ENCODE peak calls at places on chromosomes 2 and 18, in five cellular contexts. One of them, this sample, is unnamed. For H3K4me1, the result is how much of the 10 kb centered on the place peaks cover.

GRCh38 chr2:28108143-28108542 is 217.6 kb downstream of the BABAM2 start:
- DNase-seq in GM23338: no peak
- DNase-seq in stomach: no peak
- DNase-seq in spleen: no peak
- DNase-seq in breast epithelium: no peak
- DNase-seq in this sample: no peak

GRCh38 chr2:234271342-234271741 is 220.8 kb downstream of the SPP2 start:
- DNase-seq in GM23338: no peak
- DNase-seq in stomach: no peak
- DNase-seq in spleen: no peak
- DNase-seq in breast epithelium: no peak
- DNase-seq in this sample: no peak

GRCh38 chr18:79477711-79478483 is 82.2 kb downstream of the NFATC1 start:
- DNase-seq in GM23338: no peak
- DNase-seq in stomach: no peak
- DNase-seq in spleen: peak
- DNase-seq in breast epithelium: no peak
- DNase-seq in this sample: no peak

GRCh38 chr2:873027-873426 is 77.6 kb upstream of the SNTG2 start:
- DNase-seq in GM23338: no peak
- DNase-seq in stomach: peak
- DNase-seq in spleen: no peak
- DNase-seq in breast epithelium: peak
- DNase-seq in this sample: no peak

GRCh38 chr18:13268035-13268700 is 49.6 kb downstream of the LDLRAD4 start:
- DNase-seq in GM23338: peak
- DNase-seq in stomach: peak
- DNase-seq in spleen: no peak
- DNase-seq in breast epithelium: no peak
- DNase-seq in this sample: peak

GRCh38 chr18:9619056-9619455 is 4.7 kb upstream of the PPP4R1 start:
- DNase-seq in GM23338: no peak
- DNase-seq in stomach: no peak
- DNase-seq in spleen: no peak
- DNase-seq in breast epithelium: no peak
- DNase-seq in this sample: no peak

GRCh38 chr2:37665622-37666362 is 5.7 kb downstream of the CDC42EP3 start:
- DNase-seq in GM23338: no peak
- DNase-seq in stomach: no peak
- DNase-seq in spleen: no peak
- DNase-seq in breast epithelium: no peak
- DNase-seq in this sample: no peak

GRCh38 chr2:16653083-16653375 is 12.6 kb downstream of the CYRIA start:
- DNase-seq in GM23338: no peak
- DNase-seq in stomach: no peak
- DNase-seq in spleen: no peak
- DNase-seq in breast epithelium: no peak
- DNase-seq in this sample: peak

GRCh38 chr2:27223416-27223815 is 6.2 kb downstream of the CAD start:
- DNase-seq in GM23338: no peak
- DNase-seq in stomach: no peak
- DNase-seq in spleen: peak
- DNase-seq in breast epithelium: no peak
- DNase-seq in this sample: no peak

GRCh38 chr2:106037262-106037661 is 156.8 kb downstream of the UXS1 start:
- DNase-seq in GM23338: peak
- DNase-seq in stomach: no peak
- DNase-seq in spleen: no peak
- DNase-seq in breast epithelium: no peak
- DNase-seq in this sample: no peak

GRCh38 chr2:10930731-10931516 is 19.2 kb downstream of the KCNF1 start:
- DNase-seq in GM23338: no peak
- DNase-seq in stomach: no peak
- DNase-seq in spleen: no peak
- DNase-seq in breast epithelium: no peak
- DNase-seq in this sample: no peak

GRCh38 chr2:119734051-119734450 is 25.7 kb upstream of the PTPN4 start:
- DNase-seq in GM23338: no peak
- DNase-seq in stomach: no peak
- DNase-seq in spleen: no peak
- DNase-seq in breast epithelium: no peak
- DNase-seq in this sample: no peak

GRCh38 chr2:102558463-102558862 is 60.9 kb upstream of the SLC9A2 start:
- DNase-seq in GM23338: no peak
- DNase-seq in stomach: no peak
- DNase-seq in spleen: no peak
- DNase-seq in breast epithelium: no peak
- DNase-seq in this sample: no peak

GRCh38 chr2:143345887-143346612 is 216.8 kb downstream of the ARHGAP15 start:
- DNase-seq in GM23338: no peak
- DNase-seq in stomach: no peak
- DNase-seq in spleen: no peak
- DNase-seq in breast epithelium: no peak
- DNase-seq in this sample: no peak

GRCh38 chr2:227146456-227146855 is 17.5 kb downstream of the COL4A4 start:
- DNase-seq in GM23338: no peak
- DNase-seq in stomach: no peak
- DNase-seq in spleen: no peak
- DNase-seq in breast epithelium: no peak
- DNase-seq in this sample: no peak

GRCh38 chr18:9731380-9731779 is 23.3 kb downstream of the RAB31 start:
- DNase-seq in GM23338: no peak
- DNase-seq in stomach: no peak
- DNase-seq in spleen: no peak
- DNase-seq in breast epithelium: no peak
- DNase-seq in this sample: no peak

GRCh38 chr2:134714228-134714627 is 4.6 kb downstream of the TMEM163 start:
- DNase-seq in GM23338: no peak
- DNase-seq in stomach: no peak
- DNase-seq in spleen: no peak
- DNase-seq in breast epithelium: no peak
- DNase-seq in this sample: no peak

GRCh38 chr2:239322414-239323086 is 78.3 kb downstream of the HDAC4 start:
- DNase-seq in GM23338: no peak
- DNase-seq in stomach: no peak
- DNase-seq in spleen: peak
- DNase-seq in breast epithelium: peak
- DNase-seq in this sample: no peak

GRCh38 chr2:8584174-8585066 is 97.4 kb upstream of the ID2 start:
- DNase-seq in GM23338: no peak
- DNase-seq in stomach: peak
- DNase-seq in spleen: peak
- DNase-seq in breast epithelium: no peak
- DNase-seq in this sample: peak

GRCh38 chr18:46171331-46171730 is 67.1 kb downstream of the HAUS1 start:
- DNase-seq in GM23338: no peak
- DNase-seq in stomach: no peak
- DNase-seq in spleen: no peak
- DNase-seq in breast epithelium: no peak
- DNase-seq in this sample: no peak

GRCh38 chr2:207318071-207318683 is 152.4 kb upstream of the KLF7 start:
- DNase-seq in GM23338: no peak
- DNase-seq in stomach: no peak
- DNase-seq in spleen: no peak
- DNase-seq in breast epithelium: no peak
- DNase-seq in this sample: no peak

GRCh38 chr2:85584857-85585780 is 888 bp downstream of the VAMP5 start:
- DNase-seq in GM23338: peak
- DNase-seq in stomach: peak
- DNase-seq in spleen: no peak
- DNase-seq in breast epithelium: no peak
- DNase-seq in this sample: no peak

GRCh38 chr2:213147550-213147949 is 3.9 kb downstream of the IKZF2 start:
- DNase-seq in GM23338: no peak
- DNase-seq in stomach: no peak
- DNase-seq in spleen: no peak
- DNase-seq in breast epithelium: no peak
- DNase-seq in this sample: no peak

GRCh38 chr18:43744960-43745740 is 467.9 kb upstream of the SYT4 start:
- DNase-seq in GM23338: peak
- DNase-seq in stomach: no peak
- DNase-seq in spleen: no peak
- DNase-seq in breast epithelium: no peak
- DNase-seq in this sample: no peak

GRCh38 chr2:36680012-36680411 is 16.5 kb upstream of the VIT start:
- DNase-seq in GM23338: no peak
- DNase-seq in stomach: no peak
- DNase-seq in spleen: no peak
- DNase-seq in breast epithelium: no peak
- DNase-seq in this sample: no peak

GRCh38 chr2:44130441-44130840 is 38.2 kb upstream of the PPM1B start:
- DNase-seq in GM23338: no peak
- DNase-seq in stomach: no peak
- DNase-seq in spleen: no peak
- DNase-seq in breast epithelium: no peak
- DNase-seq in this sample: no peak

GRCh38 chr2:235165631-235166030 is 213.8 kb downstream of the SH3BP4 start:
- DNase-seq in GM23338: no peak
- DNase-seq in stomach: no peak
- DNase-seq in spleen: no peak
- DNase-seq in breast epithelium: no peak
- DNase-seq in this sample: no peak

GRCh38 chr18:9055185-9055584 is 47.3 kb upstream of the NDUFV2 start:
- DNase-seq in GM23338: no peak
- DNase-seq in stomach: no peak
- DNase-seq in spleen: no peak
- DNase-seq in breast epithelium: no peak
- DNase-seq in this sample: no peak

GRCh38 chr2:176283669-176284068 is 14.4 kb downstream of the MTX2 start:
- DNase-seq in GM23338: no peak
- DNase-seq in stomach: no peak
- DNase-seq in spleen: no peak
- DNase-seq in breast epithelium: no peak
- DNase-seq in this sample: no peak

GRCh38 chr18:49726564-49726963 is 86.8 kb downstream of the ACAA2 start:
- DNase-seq in GM23338: no peak
- DNase-seq in stomach: no peak
- DNase-seq in spleen: no peak
- DNase-seq in breast epithelium: no peak
- DNase-seq in this sample: no peak

GRCh38 chr18:63161728-63162195 is 157.8 kb downstream of the BCL2 start:
- DNase-seq in GM23338: no peak
- DNase-seq in stomach: peak
- DNase-seq in spleen: peak
- DNase-seq in breast epithelium: no peak
- DNase-seq in this sample: no peak

GRCh38 chr2:174013310-174013751 is 48.2 kb upstream of the SP3 start:
- DNase-seq in GM23338: peak
- DNase-seq in stomach: no peak
- DNase-seq in spleen: peak
- DNase-seq in breast epithelium: peak
- DNase-seq in this sample: peak

GRCh38 chr2:86673976-86674670 is 46.0 kb upstream of the RMND5A start:
- DNase-seq in GM23338: no peak
- DNase-seq in stomach: no peak
- DNase-seq in spleen: no peak
- DNase-seq in breast epithelium: no peak
- DNase-seq in this sample: no peak

GRCh38 chr2:64352292-64352691 is 101.7 kb upstream of the LGALSL start:
- DNase-seq in GM23338: no peak
- DNase-seq in stomach: no peak
- DNase-seq in spleen: no peak
- DNase-seq in breast epithelium: no peak
- DNase-seq in this sample: no peak

GRCh38 chr2:120930236-120930635 is 194.6 kb downstream of the GLI2 start:
- DNase-seq in GM23338: no peak
- DNase-seq in stomach: no peak
- DNase-seq in spleen: no peak
- DNase-seq in breast epithelium: no peak
- DNase-seq in this sample: no peak

DNA sequence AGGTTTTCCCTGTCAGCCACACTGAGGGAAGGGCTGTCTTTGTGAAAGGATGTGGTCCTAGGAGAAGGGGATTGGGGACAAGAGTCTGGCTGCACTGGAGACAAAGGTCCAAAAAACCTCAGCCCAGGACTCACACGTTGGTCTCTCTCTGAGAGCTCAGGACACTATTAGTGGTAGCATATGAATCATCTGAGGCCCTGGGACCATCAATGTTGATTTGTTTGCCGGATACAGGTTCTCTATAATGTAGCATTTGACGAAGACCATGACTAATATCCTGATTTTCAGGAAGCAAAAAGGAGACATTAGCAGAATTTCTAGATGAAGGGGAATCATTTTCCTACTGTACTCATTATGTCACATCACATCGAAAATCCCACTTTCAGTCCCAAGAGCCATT is 22.2 kb upstream of the DNAH6 start:
- DNase-seq in GM23338: no peak
- DNase-seq in stomach: no peak
- DNase-seq in spleen: no peak
- DNase-seq in breast epithelium: no peak
- DNase-seq in this sample: no peak
- TF ChIP-seq POLR2AphosphoS5 in GM23338: no peak
- TF ChIP-seq POLR2AphosphoS5 in stomach: no peak
- TF ChIP-seq POLR2AphosphoS5 in spleen: no peak
- TF ChIP-seq POLR2AphosphoS5 in breast epithelium: no peak
- TF ChIP-seq POLR2AphosphoS5 in this sample: no peak

GRCh38 chr2:163656622-163657021 is 79.2 kb downstream of the FIGN start:
- DNase-seq in GM23338: no peak
- DNase-seq in stomach: no peak
- DNase-seq in spleen: no peak
- DNase-seq in breast epithelium: no peak
- DNase-seq in this sample: no peak
- H3K4me3 ChIP-seq in GM23338: no peak
- H3K4me3 ChIP-seq in stomach: no peak
- H3K4me3 ChIP-seq in spleen: no peak
- H3K4me3 ChIP-seq in breast epithelium: no peak
- H3K4me3 ChIP-seq in this sample: no peak

GRCh38 chr2:21270658-21271057 is 146.9 kb downstream of the TDRD15 start:
- DNase-seq in GM23338: no peak
- DNase-seq in stomach: no peak
- DNase-seq in spleen: no peak
- DNase-seq in breast epithelium: no peak
- DNase-seq in this sample: no peak
- H3K4me1 ChIP-seq in GM23338: under half
- H3K4me1 ChIP-seq in stomach: under half
- H3K4me1 ChIP-seq in spleen: under half
- H3K4me1 ChIP-seq in breast epithelium: under half
- H3K4me1 ChIP-seq in this sample: under half

DNA sequence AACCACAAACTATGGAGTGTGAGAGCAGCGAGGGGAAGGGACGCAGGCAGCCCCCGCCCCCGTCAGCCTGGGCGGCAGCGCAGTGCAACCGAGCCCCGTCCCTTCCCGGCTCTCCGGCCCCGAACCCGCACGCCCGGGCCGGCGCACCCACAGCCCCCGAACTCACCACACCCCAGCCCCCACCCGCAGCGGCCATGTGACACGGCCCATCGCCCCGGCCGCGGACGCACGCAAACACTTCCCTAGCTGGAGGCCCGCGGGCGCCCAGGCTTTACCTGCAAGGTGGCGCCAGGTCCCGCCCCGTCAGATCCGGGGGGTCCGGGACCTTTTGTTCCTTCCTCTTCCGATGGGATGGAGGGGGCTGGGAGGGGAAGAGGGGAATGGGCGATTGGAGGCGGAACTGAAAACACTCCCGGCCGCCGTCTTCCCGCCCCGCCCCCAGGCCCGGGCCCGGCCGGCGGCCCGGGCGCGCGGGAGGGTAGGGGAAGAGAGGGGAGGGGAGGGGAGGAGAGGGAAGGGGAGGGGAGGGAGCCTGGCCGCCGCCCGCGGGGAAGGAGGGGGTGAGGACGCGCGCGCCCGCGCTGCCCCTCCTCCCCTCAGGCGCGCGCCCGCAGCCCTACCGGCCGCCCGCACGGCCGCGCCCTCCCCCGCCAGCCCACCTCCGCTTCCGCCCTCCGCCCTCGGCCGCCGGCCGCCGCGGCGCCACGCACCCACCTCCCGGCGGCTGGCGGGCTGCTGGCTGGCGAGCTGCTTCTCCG is at the start of gene SMAD2:
- DNase-seq in GM23338: peak
- DNase-seq in stomach: peak
- DNase-seq in spleen: peak
- DNase-seq in breast epithelium: peak
- DNase-seq in this sample: peak
- TF ChIP-seq POLR2AphosphoS5 in GM23338: peak
- TF ChIP-seq POLR2AphosphoS5 in stomach: peak
- TF ChIP-seq POLR2AphosphoS5 in spleen: peak
- TF ChIP-seq POLR2AphosphoS5 in breast epithelium: peak
- TF ChIP-seq POLR2AphosphoS5 in this sample: no peak